ENCODE peak calls at places on chromosomes 3 and 15, in eight cellular contexts. A, W, E, X, H, S, F and K are unnamed samples.
A peak's percentile ranks its signal among the peaks of the same experiment; 100 is the strongest.

GRCh38 chr3:62500556-62501294 is 127.4 kb upstream of the FEZF2 start:
- DNase-seq in A (no peak), W (no peak), E (no peak), X (no peak), H (no peak), S (no peak), F (no peak), K (no peak)

GRCh38 chr3:178485756-178486155 is 50.5 kb upstream of the KCNMB2 start:
- DNase-seq in A (no peak), W (no peak), E (no peak), X (no peak), H (peak; percentile 80), S (peak; percentile 5), F (no peak), K (peak; percentile 65)

GRCh38 chr3:25664066-25664809 is 469 bp downstream of the TOP2B start:
- DNase-seq in A (peak; percentile 46), W (peak; percentile 82), E (peak; percentile 45), X (peak; percentile 57), H (peak; percentile 81), S (peak; percentile 42), F (peak; percentile 64), K (peak; percentile 47)

GRCh38 chr3:42544492-42545283 is 37.1 kb downstream of the SEC22C start:
- DNase-seq in A (no peak), W (peak; percentile 39), E (no peak), X (no peak), H (peak; percentile 25), S (peak; percentile 72), F (peak; percentile 36), K (no peak)

GRCh38 chr3:10238330-10238995 is 9.8 kb upstream of the TATDN2 start:
- DNase-seq in A (no peak), W (no peak), E (no peak), X (no peak), H (no peak), S (no peak), F (no peak), K (no peak)

GRCh38 chr3:166125179-166125578 is 288.0 kb upstream of the BCHE start:
- DNase-seq in A (no peak), W (no peak), E (no peak), X (no peak), H (no peak), S (no peak), F (no peak), K (no peak)

GRCh38 chr15:55652909-55653495 is 64.9 kb upstream of the PYGO1 start:
- DNase-seq in A (no peak), W (no peak), E (no peak), X (no peak), H (no peak), S (no peak), F (no peak), K (no peak)

GRCh38 chr3:138284957-138285477 is 44.6 kb downstream of the NME9 start:
- DNase-seq in A (no peak), W (no peak), E (no peak), X (no peak), H (no peak), S (peak; percentile 2), F (no peak), K (no peak)

GRCh38 chr3:20083953-20084352 is 43.7 kb downstream of the KAT2B start:
- DNase-seq in A (no peak), W (no peak), E (no peak), X (no peak), H (no peak), S (no peak), F (no peak), K (no peak)

GRCh38 chr15:81152799-81153198 is 18.7 kb downstream of the CFAP161 start:
- DNase-seq in A (no peak), W (no peak), E (peak; percentile 1), X (peak; percentile 26), H (peak; percentile 80), S (no peak), F (no peak), K (no peak)

GRCh38 chr15:52337961-52338535 is 42.4 kb upstream of the MYO5C start:
- DNase-seq in A (no peak), W (no peak), E (no peak), X (no peak), H (no peak), S (no peak), F (peak; percentile 25), K (no peak)

GRCh38 chr15:100265641-100266035 is 76.1 kb downstream of the ADAMTS17 start:
- DNase-seq in A (no peak), W (no peak), E (no peak), X (no peak), H (no peak), S (no peak), F (no peak), K (no peak)

GRCh38 chr3:47007482-47008257 is 28.2 kb downstream of the NBEAL2 start:
- DNase-seq in A (no peak), W (no peak), E (no peak), X (no peak), H (no peak), S (no peak), F (no peak), K (no peak)

GRCh38 chr15:40493089-40493840 is 22.5 kb downstream of the CHST14 start:
- DNase-seq in A (no peak), W (no peak), E (peak; percentile 18), X (peak; percentile 70), H (peak; percentile 20), S (peak; percentile 45), F (no peak), K (peak; percentile 49)

GRCh38 chr15:69857686-69858391 is 239.9 kb downstream of the TLE3 start:
- DNase-seq in A (no peak), W (no peak), E (no peak), X (no peak), H (no peak), S (no peak), F (no peak), K (no peak)

GRCh38 chr3:152121292-152121654 is 147.5 kb upstream of the MBNL1 start:
- DNase-seq in A (no peak), W (no peak), E (no peak), X (peak; percentile 77), H (peak; percentile 92), S (peak; percentile 91), F (peak; percentile 56), K (peak; percentile 96)

GRCh38 chr3:155658669-155659068 is 86.2 kb downstream of the PLCH1 start:
- DNase-seq in A (no peak), W (no peak), E (no peak), X (no peak), H (no peak), S (no peak), F (no peak), K (no peak)

GRCh38 chr3:110814170-110815007 is 257.2 kb upstream of the NECTIN3 start:
- DNase-seq in A (peak; percentile 47), W (peak; percentile 23), E (peak; percentile 56), X (peak; percentile 87), H (peak; percentile 90), S (peak; percentile 92), F (peak; percentile 36), K (peak; percentile 96)

GRCh38 chr3:141280690-141281089 is 49.1 kb downstream of the PXYLP1 start:
- DNase-seq in A (peak; percentile 40), W (no peak), E (no peak), X (peak; percentile 39), H (peak; percentile 58), S (peak; percentile 28), F (no peak), K (no peak)

DNA sequence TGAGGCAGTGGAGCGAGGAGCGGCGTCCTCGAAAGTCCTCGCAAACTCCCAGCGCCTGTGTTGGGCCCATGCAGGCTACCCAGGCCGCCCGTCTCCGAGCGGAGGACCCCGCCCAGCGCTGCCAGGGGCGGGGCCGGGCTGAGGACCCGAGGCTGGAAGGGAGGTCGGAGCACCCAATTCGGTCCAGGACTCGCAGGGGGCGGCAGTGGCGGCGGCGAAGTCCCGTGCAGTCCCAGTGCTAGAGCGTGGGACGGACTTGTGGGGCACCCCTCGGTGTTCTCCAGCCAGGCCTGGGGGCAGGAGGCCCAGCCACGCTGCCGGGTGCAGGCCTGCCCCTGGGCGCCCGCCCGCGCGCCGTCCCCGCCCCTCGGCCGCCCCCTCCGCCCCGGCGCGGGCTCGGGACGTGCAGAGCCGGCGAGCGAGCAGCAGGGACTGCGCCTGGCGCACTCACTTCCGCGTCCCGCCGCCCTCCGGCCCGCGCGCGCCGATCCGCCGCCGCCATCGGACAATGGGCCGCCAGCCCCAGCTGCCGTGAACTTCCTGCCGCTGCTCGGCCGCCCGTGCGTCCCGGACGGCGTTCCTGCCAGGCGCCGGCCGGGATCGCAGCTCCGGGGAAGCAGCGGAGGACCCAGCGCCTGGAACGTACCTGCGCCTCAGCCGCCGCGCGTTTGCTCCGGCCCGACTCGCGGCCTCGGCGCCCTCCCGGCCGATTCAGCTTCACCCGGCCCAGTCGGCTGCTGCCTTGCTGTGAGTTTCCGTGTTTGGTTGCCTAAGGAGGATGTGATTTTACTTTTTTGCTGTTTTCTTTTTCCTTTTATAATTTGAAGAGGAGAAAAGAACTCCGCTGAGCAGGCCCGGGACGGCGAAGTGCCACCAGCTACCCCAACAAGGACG is 596 bp upstream of the LIMD1 start:
- DNase-seq in A (peak; percentile 84), W (peak; percentile 89), E (peak; percentile 87), X (peak; percentile 70), H (peak; percentile 90), S (peak; percentile 83), F (peak; percentile 77), K (peak; percentile 53)
- TF ChIP-seq EZH2 in A (no peak), W (no peak), E (no peak), X (no peak), H (no peak), S (no peak), F (no peak), K (no peak)

GRCh38 chr3:11634974-11635612 is 8.6 kb downstream of the VGLL4 start:
- DNase-seq in A (no peak), W (no peak), E (no peak), X (no peak), H (no peak), S (no peak), F (peak; percentile 45), K (no peak)
- H3K79me2 ChIP-seq in A (peaks cover 97% of the 10 kb centered on the region), W (peaks cover 100% of the 10 kb centered on the region), E (peaks cover 94% of the 10 kb centered on the region), X (peaks cover 99% of the 10 kb centered on the region), H (peaks cover 100% of the 10 kb centered on the region), S (peaks cover 100% of the 10 kb centered on the region), F (peaks cover 100% of the 10 kb centered on the region), K (peaks cover 100% of the 10 kb centered on the region)

GRCh38 chr3:108189477-108189876 is 32.7 kb downstream of the IFT57 start:
- DNase-seq in A (no peak), W (peak; percentile 5), E (no peak), X (no peak), H (no peak), S (no peak), F (no peak), K (no peak)
- H3K4me2 ChIP-seq in A (no peak overlapping the region), W (peak overlapping the region; percentile 49), E (no peak overlapping the region), X (no peak overlapping the region), H (no peak overlapping the region), S (no peak overlapping the region), F (no peak overlapping the region), K (no peak overlapping the region)

DNA sequence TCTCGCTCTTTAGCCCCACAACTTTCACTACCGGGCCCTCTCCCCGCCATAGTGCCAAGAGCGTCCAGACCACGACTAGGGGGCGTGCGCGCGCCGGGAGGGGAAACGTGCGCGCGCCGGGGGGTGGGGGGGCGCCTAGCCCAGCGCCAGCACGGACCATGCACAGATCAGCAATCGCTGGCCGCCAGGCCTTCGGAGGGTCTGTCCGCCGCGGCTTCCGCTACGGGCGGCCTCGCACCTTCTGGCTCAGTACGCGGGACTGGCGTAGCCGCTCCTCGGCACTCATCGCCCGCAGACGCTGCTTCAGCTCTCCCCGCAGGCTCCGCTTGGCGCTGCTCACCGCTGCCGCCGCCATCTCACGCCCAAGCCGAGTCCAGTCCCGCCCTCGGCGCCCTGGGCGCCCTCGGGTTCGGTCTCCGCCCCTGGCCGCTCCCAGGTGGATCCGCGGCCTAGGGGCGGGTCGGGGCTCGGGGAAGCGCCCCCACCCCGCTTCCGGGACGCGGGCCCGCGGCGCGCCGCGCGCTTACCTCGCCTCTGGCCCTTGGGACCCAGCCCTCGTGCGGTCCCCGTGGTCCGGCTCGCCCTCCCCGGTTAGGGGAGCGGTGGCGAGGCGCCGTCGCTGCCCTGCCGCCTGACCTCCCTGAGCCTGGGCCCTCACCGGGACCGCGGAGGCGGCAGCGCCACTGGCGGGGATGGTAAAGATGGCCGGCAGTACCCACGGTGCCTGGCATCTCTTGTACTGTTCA is at the start of gene MTHFS:
- DNase-seq in A (peak; percentile 84), W (peak; percentile 92), E (peak; percentile 89), X (peak; percentile 80), H (peak; percentile 87), S (peak; percentile 86), F (peak; percentile 73), K (peak; percentile 59)
- TF ChIP-seq EZH2 in A (no peak), W (no peak), E (no peak), X (no peak), H (no peak), S (no peak), F (no peak), K (no peak)